ENCODE peak calls at places on chromosomes 13 and 19, in four cellular contexts. One of them, this sample, is unnamed.

GRCh38 chr13:111853766-111854165 is 213.2 kb upstream of the SOX1 start:
- DNase-seq in GM12878: no peak
- DNase-seq in K562: no peak
- DNase-seq in HepG2: no peak
- DNase-seq in this sample: no peak

GRCh38 chr19:43820098-43820860 is 6.8 kb upstream of the ZNF283 start:
- DNase-seq in HepG2: no peak
- DNase-seq in K562: no peak
- DNase-seq in GM12878: no peak
- DNase-seq in this sample: peak

GRCh38 chr19:38893341-38893771 is 6.1 kb downstream of the SIRT2 start:
- DNase-seq in HepG2: no peak
- DNase-seq in GM12878: no peak
- DNase-seq in K562: no peak
- DNase-seq in this sample: no peak

GRCh38 chr13:40235160-40235796 is 431.2 kb downstream of the FOXO1 start:
- DNase-seq in K562: no peak
- DNase-seq in HepG2: no peak
- DNase-seq in GM12878: no peak
- DNase-seq in this sample: no peak

GRCh38 chr13:75465236-75465635 is 16.7 kb downstream of the TBC1D4 start:
- DNase-seq in GM12878: no peak
- DNase-seq in HepG2: no peak
- DNase-seq in K562: no peak
- DNase-seq in this sample: no peak

GRCh38 chr19:38485541-38486285 is 52.2 kb downstream of the RYR1 start:
- DNase-seq in K562: no peak
- DNase-seq in HepG2: no peak
- DNase-seq in GM12878: no peak
- DNase-seq in this sample: no peak

GRCh38 chr13:78881054-78881453 is 222.1 kb upstream of the OBI1 start:
- DNase-seq in GM12878: no peak
- DNase-seq in HepG2: no peak
- DNase-seq in K562: no peak
- DNase-seq in this sample: no peak

GRCh38 chr13:73179906-73180305 is 121.1 kb downstream of the KLF5 start:
- DNase-seq in HepG2: no peak
- DNase-seq in K562: no peak
- DNase-seq in GM12878: no peak
- DNase-seq in this sample: no peak

GRCh38 chr13:106619688-106620555 is 52.0 kb upstream of the ARGLU1 start:
- DNase-seq in GM12878: peak
- DNase-seq in HepG2: peak
- DNase-seq in K562: peak
- DNase-seq in this sample: peak
- H3K4me2 ChIP-seq in GM12878: no peak
- H3K4me2 ChIP-seq in HepG2: peak
- H3K4me2 ChIP-seq in K562: no peak
- H3K4me2 ChIP-seq in this sample: peak

DNA sequence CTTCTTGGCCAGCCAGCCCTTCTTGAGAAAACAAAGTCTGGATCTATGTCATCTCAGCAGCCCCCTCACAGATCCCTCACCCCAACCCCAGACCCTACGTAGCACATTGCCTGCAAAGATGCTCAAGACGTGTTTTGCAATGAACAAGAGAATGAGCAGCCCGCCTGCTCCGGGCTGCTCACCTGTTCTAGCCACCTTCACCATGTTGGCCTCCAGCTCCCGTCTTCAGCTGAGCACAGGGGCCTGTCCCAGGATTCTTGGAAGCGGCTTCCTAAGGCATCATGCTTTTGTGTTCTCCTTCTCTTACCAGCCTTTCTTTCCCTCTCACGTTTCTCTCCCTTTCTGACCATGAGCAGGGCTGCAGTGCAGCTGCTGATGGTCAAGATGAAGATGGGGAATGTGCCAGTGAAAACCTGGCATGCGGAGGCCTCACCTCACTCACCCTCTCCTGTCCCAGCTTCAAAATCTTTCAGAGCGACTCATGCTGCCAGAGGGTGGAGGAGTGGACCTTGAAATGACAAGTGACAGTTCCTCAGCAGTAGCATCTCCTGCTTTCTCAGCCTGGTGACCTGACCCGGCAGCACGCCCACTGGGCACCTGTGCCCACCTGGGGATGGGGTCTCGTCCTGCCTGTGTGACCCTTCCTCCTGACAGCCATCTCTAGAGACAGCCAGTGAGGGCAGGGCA is 46.1 kb downstream of the RFX2 start:
- DNase-seq in K562: no peak
- DNase-seq in HepG2: no peak
- DNase-seq in GM12878: no peak
- DNase-seq in this sample: no peak
- TF ChIP-seq CEBPB in K562: no peak
- TF ChIP-seq CEBPB in HepG2: no peak
- TF ChIP-seq CEBPB in GM12878: no peak
- TF ChIP-seq CEBPB in this sample: no peak

GRCh38 chr19:4555657-4556561 is 3.6 kb downstream of the SEMA6B start:
- DNase-seq in K562: peak
- DNase-seq in HepG2: no peak
- DNase-seq in GM12878: no peak
- DNase-seq in this sample: peak
- TF ChIP-seq JUNB in K562: no peak
- TF ChIP-seq JUNB in HepG2: no peak
- TF ChIP-seq JUNB in GM12878: no peak
- TF ChIP-seq JUNB in this sample: no peak

GRCh38 chr19:13002970-13003540 is 7.8 kb downstream of the NFIX start:
- DNase-seq in HepG2: no peak
- DNase-seq in K562: no peak
- DNase-seq in GM12878: no peak
- DNase-seq in this sample: no peak
- H3K4me2 ChIP-seq in HepG2: no peak
- H3K4me2 ChIP-seq in K562: no peak
- H3K4me2 ChIP-seq in GM12878: no peak
- H3K4me2 ChIP-seq in this sample: no peak

GRCh38 chr13:82374719-82375118 is 1507.6 kb downstream of the SLITRK1 start:
- DNase-seq in HepG2: no peak
- DNase-seq in GM12878: no peak
- DNase-seq in K562: no peak
- DNase-seq in this sample: no peak
- TF ChIP-seq CEBPB in HepG2: no peak
- TF ChIP-seq CEBPB in GM12878: no peak
- TF ChIP-seq CEBPB in K562: no peak
- TF ChIP-seq CEBPB in this sample: no peak

GRCh38 chr19:42074513-42075363 is 1.2 kb upstream of the ZNF574 start:
- DNase-seq in GM12878: no peak
- DNase-seq in K562: peak
- DNase-seq in HepG2: no peak
- DNase-seq in this sample: peak
- TF ChIP-seq JUNB in GM12878: no peak
- TF ChIP-seq JUNB in K562: no peak
- TF ChIP-seq JUNB in HepG2: no peak
- TF ChIP-seq JUNB in this sample: no peak

This sample was measured in A549.